ENCODE peak calls at places on chromosome 15, in eight cellular contexts. H is PC-9, P is right cardiac atrium, R is Caco-2, G is adrenal gland, M is neural progenitor cell, N is thyroid gland, Q is right lobe of liver. X is an unnamed sample.

GRCh38 chr15:67899596-67900283 is 59.9 kb upstream of the RNU6-1 start:
- DNase-seq in N (no peak), H (no peak), Q (no peak), G (no peak), P (no peak), R (no peak), M (no peak), X (no peak)

GRCh38 chr15:82832601-82833209 is 23.3 kb downstream of the WHAMM start:
- DNase-seq in R (no peak), G (no peak), H (peak; percentile 87), M (no peak), P (no peak), Q (no peak), N (no peak), X (peak; percentile 60)

GRCh38 chr15:35863655-35864054 is 317.7 kb upstream of the DPH6 start:
- DNase-seq in M (no peak), R (no peak), H (no peak), N (no peak), Q (no peak), P (no peak), G (no peak), X (no peak)

GRCh38 chr15:47360296-47360695 is 357.0 kb upstream of the SEMA6D start:
- DNase-seq in N (no peak), M (no peak), P (no peak), H (no peak), G (no peak), Q (no peak), R (no peak), X (no peak)

GRCh38 chr15:68499620-68500312 is 67.8 kb upstream of the ITGA11 start:
- DNase-seq in H (no peak), P (no peak), R (no peak), G (peak; percentile 11), N (no peak), M (no peak), Q (no peak), X (no peak)

GRCh38 chr15:25735550-25736384 is 127.4 kb downstream of the ATP10A start:
- DNase-seq in H (no peak), P (no peak), G (no peak), M (no peak), Q (no peak), R (no peak), N (no peak), X (no peak)

GRCh38 chr15:43854801-43855200 is 28.0 kb downstream of the WDR76 start:
- DNase-seq in N (no peak), Q (no peak), G (no peak), M (no peak), R (no peak), P (no peak), H (no peak), X (no peak)

GRCh38 chr15:73127302-73127936 is 75.2 kb downstream of the NEO1 start:
- DNase-seq in P (no peak), M (peak; percentile 65), N (no peak), Q (no peak), G (peak; percentile 52), R (peak; percentile 39), H (no peak), X (peak; percentile 23)

GRCh38 chr15:28116521-28117488 is 17.7 kb upstream of the OCA2 start:
- DNase-seq in Q (no peak), M (no peak), N (no peak), P (no peak), G (no peak), R (no peak), H (no peak), X (no peak)

GRCh38 chr15:38930851-38931572 is 366.4 kb upstream of the RASGRP1 start:
- DNase-seq in G (no peak), Q (no peak), H (no peak), P (no peak), M (no peak), R (no peak), N (no peak), X (no peak)

GRCh38 chr15:52749250-52749649 is 40.9 kb downstream of the ONECUT1 start:
- DNase-seq in M (no peak), H (no peak), R (no peak), N (peak; percentile 9), P (no peak), G (no peak), Q (no peak), X (no peak)

GRCh38 chr15:31606942-31607497 is 280.4 kb downstream of the KLF13 start:
- DNase-seq in H (no peak), G (no peak), P (peak; percentile 51), R (no peak), Q (no peak), N (peak; percentile 35), M (no peak), X (no peak)

GRCh38 chr15:36356978-36357582 is 222.3 kb upstream of the CDIN1 start:
- DNase-seq in Q (no peak), M (no peak), N (no peak), R (no peak), P (no peak), G (no peak), H (no peak), X (peak; percentile 50)

GRCh38 chr15:52680041-52680391 is 828 bp upstream of the ATOSA start:
- DNase-seq in M (no peak), P (no peak), Q (no peak), G (no peak), N (no peak), H (no peak), R (peak; percentile 1), X (no peak)

GRCh38 chr15:63476229-63476632 is 28.2 kb upstream of the USP3 start:
- DNase-seq in N (no peak), P (no peak), Q (no peak), H (peak; percentile 78), M (no peak), R (peak; percentile 29), G (peak; percentile 71), X (no peak)

GRCh38 chr15:60223161-60223560 is 174.6 kb downstream of the ANXA2 start:
- DNase-seq in P (no peak), Q (no peak), M (no peak), N (peak; percentile 12), G (no peak), R (no peak), H (no peak), X (no peak)

GRCh38 chr15:90306560-90306959 is 41.1 kb downstream of the NGRN start:
- DNase-seq in M (no peak), N (no peak), G (peak; percentile 42), P (no peak), Q (no peak), R (no peak), H (no peak), X (no peak)

GRCh38 chr15:28098766-28099554 is at the start of gene OCA2:
- DNase-seq in P (peak; percentile 89), R (peak; percentile 95), H (no peak), Q (no peak), G (peak; percentile 56), M (peak; percentile 91), N (peak; percentile 72), X (peak; percentile 44)

GRCh38 chr15:62769604-62770003 is 272.9 kb upstream of the TPM1 start:
- DNase-seq in Q (no peak), P (no peak), M (no peak), H (peak; percentile 70), G (no peak), N (no peak), R (no peak), X (no peak)

GRCh38 chr15:88649286-88649733 is 10.5 kb downstream of the ISG20 start:
- DNase-seq in H (no peak), Q (peak; percentile 42), N (no peak), R (no peak), G (peak; percentile 78), M (no peak), P (peak; percentile 61), X (peak; percentile 76)

GRCh38 chr15:76963596-76963995 is 31.3 kb upstream of the PSTPIP1 start:
- DNase-seq in Q (no peak), H (no peak), G (no peak), P (peak; percentile 52), R (peak; percentile 28), M (no peak), N (no peak), X (no peak)

GRCh38 chr15:62770752-62771151 is 271.8 kb upstream of the TPM1 start:
- DNase-seq in H (peak; percentile 82), G (no peak), M (no peak), Q (no peak), P (no peak), N (no peak), R (no peak), X (peak; percentile 85)

GRCh38 chr15:91227062-91227461 is 127.0 kb downstream of the SV2B start:
- DNase-seq in N (no peak), G (no peak), R (no peak), P (no peak), Q (no peak), M (peak; percentile 41), H (no peak), X (no peak)

GRCh38 chr15:93245616-93246122 is 156.7 kb upstream of the RGMA start:
- DNase-seq in G (no peak), H (no peak), M (no peak), Q (peak; percentile 13), R (no peak), N (no peak), P (no peak), X (no peak)

GRCh38 chr15:69074011-69074842 is 59.7 kb downstream of the NOX5 start:
- DNase-seq in G (peak; percentile 81), Q (peak; percentile 82), P (peak; percentile 88), R (peak; percentile 64), M (peak; percentile 79), N (peak; percentile 41), H (peak; percentile 59), X (peak; percentile 67)

GRCh38 chr15:70274255-70274654 is 176.5 kb upstream of the TLE3 start:
- DNase-seq in H (no peak), N (no peak), P (no peak), Q (no peak), M (no peak), R (no peak), G (no peak), X (no peak)
- H3K4me1 ChIP-seq in H (peaks cover 30% of the 10 kb centered on the region), N (peaks cover 26% of the 10 kb centered on the region), P (peaks cover 19% of the 10 kb centered on the region), Q (no peaks in the 10 kb centered on the region), M (peaks cover 18% of the 10 kb centered on the region), R (peaks cover 26% of the 10 kb centered on the region), G (peaks cover 26% of the 10 kb centered on the region), X (peaks cover 14% of the 10 kb centered on the region)

GRCh38 chr15:66254364-66255292 is 1.1 kb upstream of the MEGF11 start:
- DNase-seq in P (no peak), R (no peak), G (no peak), N (no peak), Q (no peak), H (no peak), M (peak; percentile 50), X (no peak)
- H3K27me3 ChIP-seq in P (no peaks in the 10 kb centered on the region), R (no peaks in the 10 kb centered on the region), G (peaks cover 20% of the 10 kb centered on the region), N (peaks cover 4% of the 10 kb centered on the region), Q (peaks cover 37% of the 10 kb centered on the region), H (peaks cover 55% of the 10 kb centered on the region), M (peaks cover 90% of the 10 kb centered on the region), X (peaks cover 79% of the 10 kb centered on the region)

GRCh38 chr15:99703603-99704443 is 29.4 kb downstream of the LYSMD4 start:
- DNase-seq in M (peak; percentile 16), H (peak; percentile 54), R (peak; percentile 46), P (no peak), N (no peak), G (no peak), Q (no peak), X (peak; percentile 90)
- H3K4me3 ChIP-seq in M (no peak overlapping the region), H (no peak overlapping the region), R (no peak overlapping the region), P (no peak overlapping the region), N (no peak overlapping the region), G (no peak overlapping the region), Q (peak overlapping the region; percentile 5), X (peak overlapping the region; percentile 0)

DNA sequence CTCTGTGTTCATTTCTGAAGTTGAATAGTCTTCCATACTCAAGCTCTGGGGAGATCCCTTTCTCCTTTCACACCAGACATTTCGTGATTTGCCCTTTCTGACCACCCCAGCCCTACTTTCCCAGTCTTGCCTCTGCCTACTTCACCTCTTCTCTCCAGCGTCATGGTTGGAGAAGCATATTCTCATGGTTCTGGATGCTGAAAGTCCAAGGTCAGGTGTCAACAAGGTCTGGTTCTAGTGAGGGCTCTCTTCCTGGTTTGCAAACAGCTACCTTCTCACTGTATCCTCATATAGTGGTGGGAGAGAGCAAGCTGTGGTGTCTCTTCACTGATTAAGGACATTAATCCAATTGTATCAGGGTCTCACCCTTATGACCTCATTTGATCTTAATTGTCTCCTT is 169.4 kb downstream of the IGF1R start:
- DNase-seq in G (peak; percentile 17), P (no peak), Q (no peak), N (no peak), H (no peak), M (no peak), R (no peak), X (no peak)
- H3K4me1 ChIP-seq in G (peaks cover under 1% of the 10 kb centered on the region), P (peaks cover 1% of the 10 kb centered on the region), Q (no peaks in the 10 kb centered on the region), N (peaks cover 14% of the 10 kb centered on the region), H (no peaks in the 10 kb centered on the region), M (peaks cover 8% of the 10 kb centered on the region), R (no peaks in the 10 kb centered on the region), X (peaks cover 4% of the 10 kb centered on the region)

X was measured in SJSA1.